ENCODE peak calls at places on chromosomes 6 and 20, in five cellular contexts. B is right cardiac atrium; L is transverse colon; Q is stimulated activated CD8-positive, alpha-beta memory T cell treated with anti-CD3 and anti-CD28 coated beads, Interleukin-4, amount 100 ng/mL, for 1 hour; X is omental fat pad. C is an unnamed sample.

GRCh38 chr6:12911387-12911960 is 194.9 kb downstream of the PHACTR1 start:
- DNase-seq in B (no peak), L (no peak), Q (no peak), X (no peak), C (no peak)

GRCh38 chr20:35599776-35600120 is 15.9 kb upstream of the SPAG4 start:
- DNase-seq in B (no peak), L (no peak), Q (no peak), X (no peak), C (no peak)

GRCh38 chr6:13302751-13303667 is 25.3 kb downstream of the TBC1D7 start:
- DNase-seq in B (peak), L (peak), Q (no peak), X (no peak), C (no peak)

GRCh38 chr20:57973886-57974285 is 254.6 kb downstream of the ANKRD60 start:
- DNase-seq in B (no peak), L (no peak), Q (no peak), X (no peak), C (no peak)

GRCh38 chr6:67736816-67737215 is 898.3 kb upstream of the ADGRB3 start:
- DNase-seq in B (no peak), L (no peak), Q (no peak), X (no peak), C (no peak)

GRCh38 chr6:137811912-137812553 is 55.0 kb upstream of the TNFAIP3 start:
- DNase-seq in B (no peak), L (no peak), Q (no peak), X (no peak), C (no peak)

GRCh38 chr6:43267619-43268347 is 24.5 kb downstream of the TTBK1 start:
- DNase-seq in B (no peak), L (peak), Q (no peak), X (no peak), C (no peak)

GRCh38 chr20:53409177-53409576 is 184.5 kb downstream of the ZNF217 start:
- DNase-seq in B (no peak), L (no peak), Q (no peak), X (no peak), C (no peak)

GRCh38 chr6:10589983-10590382 is 68.8 kb downstream of the GCNT2 start:
- DNase-seq in B (no peak), L (no peak), Q (no peak), X (no peak), C (no peak)

GRCh38 chr20:47358672-47359532 is 2.4 kb upstream of the ZMYND8 start:
- DNase-seq in B (peak), L (peak), Q (no peak), X (no peak), C (peak)

GRCh38 chr6:144550392-144550791 is 265.3 kb downstream of the UTRN start:
- DNase-seq in B (no peak), L (no peak), Q (no peak), X (no peak), C (no peak)

GRCh38 chr6:17159240-17159639 is 57.4 kb downstream of the STMND1 start:
- DNase-seq in B (no peak), L (peak), Q (no peak), X (no peak), C (no peak)

GRCh38 chr20:36856196-36856595 is 19.7 kb upstream of the TLDC2 start:
- DNase-seq in B (no peak), L (no peak), Q (no peak), X (no peak), C (no peak)

GRCh38 chr6:29708432-29709177 is 14.6 kb upstream of the HLA-F start:
- DNase-seq in B (no peak), L (peak), Q (no peak), X (no peak), C (no peak)

GRCh38 chr6:79042799-79043126 is 35.3 kb downstream of the PHIP start:
- DNase-seq in B (no peak), L (no peak), Q (no peak), X (no peak), C (no peak)

GRCh38 chr6:88870728-88871330 is 92.6 kb downstream of the RNGTT start:
- DNase-seq in B (no peak), L (peak), Q (peak), X (no peak), C (no peak)

GRCh38 chr20:38059832-38060231 is 26.3 kb downstream of the RPRD1B start:
- DNase-seq in B (no peak), L (peak), Q (no peak), X (no peak), C (no peak)

GRCh38 chr20:51026317-51026716 is 3.4 kb upstream of the KCNG1 start:
- DNase-seq in B (no peak), L (no peak), Q (no peak), X (no peak), C (no peak)

GRCh38 chr6:119620846-119621570 is 271.4 kb upstream of the MAN1A1 start:
- DNase-seq in B (no peak), L (no peak), Q (no peak), X (no peak), C (no peak)

GRCh38 chr20:22303523-22303922 is 280.8 kb downstream of the FOXA2 start:
- DNase-seq in B (no peak), L (no peak), Q (no peak), X (no peak), C (no peak)

GRCh38 chr20:8854566-8854965 is 214.3 kb upstream of the PLCB4 start:
- DNase-seq in B (peak), L (peak), Q (no peak), X (no peak), C (no peak)

GRCh38 chr6:144122861-144123260 is 27.5 kb upstream of the STX11 start:
- DNase-seq in B (no peak), L (no peak), Q (no peak), X (no peak), C (no peak)

GRCh38 chr6:71289039-71289801 is 609 bp downstream of the OGFRL1 start:
- DNase-seq in B (peak), L (peak), Q (no peak), X (no peak), C (no peak)

GRCh38 chr20:44642203-44643153 is 9.0 kb downstream of the ADA start:
- DNase-seq in B (peak), L (peak), Q (no peak), X (peak), C (peak)

GRCh38 chr6:13288481-13288880 is 39.9 kb downstream of the TBC1D7 start:
- DNase-seq in B (no peak), L (no peak), Q (no peak), X (no peak), C (no peak)

GRCh38 chr6:98636941-98637340 is 197.4 kb upstream of the POU3F2 start:
- DNase-seq in B (no peak), L (no peak), Q (no peak), X (no peak), C (no peak)

GRCh38 chr6:14797875-14798593 is 447.8 kb upstream of the JARID2 start:
- DNase-seq in B (no peak), L (no peak), Q (no peak), X (no peak), C (no peak)

GRCh38 chr20:49983848-49984408 is 1.1 kb downstream of the SNAI1 start:
- DNase-seq in B (no peak), L (no peak), Q (no peak), X (no peak), C (no peak)

C was measured in breast epithelium.